ENCODE peak calls at places on chromosomes 11 and 22, in four cellular contexts. Z is GM12878, L is K562, D is HepG2. G is an unnamed sample.

GRCh38 chr11:3152471-3153110 is 12.5 kb downstream of the OSBPL5 start:
- DNase-seq in Z (no peak), L (no peak), D (no peak), G (no peak)

GRCh38 chr11:62071408-62071807 is 52.4 kb upstream of the INCENP start:
- DNase-seq in Z (no peak), L (no peak), D (no peak), G (no peak)

GRCh38 chr22:44172370-44173108 is 8.2 kb upstream of the PARVG start:
- DNase-seq in Z (no peak), L (no peak), D (no peak), G (peak)

GRCh38 chr11:33083918-33084317 is 44.5 kb downstream of the TCP11L1 start:
- DNase-seq in Z (no peak), L (no peak), D (no peak), G (no peak)

GRCh38 chr11:130801287-130802146 is 114.8 kb downstream of the SNX19 start:
- DNase-seq in Z (no peak), L (no peak), D (no peak), G (no peak)

GRCh38 chr11:100883860-100884259 is 196.8 kb downstream of the ARHGAP42 start:
- DNase-seq in Z (no peak), L (no peak), D (no peak), G (no peak)

GRCh38 chr11:99162819-99163218 is 142.1 kb downstream of the CNTN5 start:
- DNase-seq in Z (no peak), L (no peak), D (no peak), G (no peak)

GRCh38 chr11:16091862-16092261 is 264.5 kb downstream of the SOX6 start:
- DNase-seq in Z (no peak), L (no peak), D (no peak), G (no peak)

GRCh38 chr11:120978701-120979100 is 45.2 kb upstream of the TBCEL start:
- DNase-seq in Z (no peak), L (no peak), D (no peak), G (no peak)

GRCh38 chr11:114195981-114196731 is 100.0 kb upstream of the NNMT start:
- DNase-seq in Z (no peak), L (no peak), D (no peak), G (no peak)

GRCh38 chr11:131206671-131207070 is 163.7 kb upstream of the NTM start:
- DNase-seq in Z (no peak), L (no peak), D (no peak), G (no peak)

GRCh38 chr22:43829448-43829821 is 17.3 kb upstream of the EFCAB6 start:
- DNase-seq in Z (no peak), L (no peak), D (no peak), G (no peak)

GRCh38 chr22:37231406-37232139 is 12.5 kb downstream of the RAC2 start:
- DNase-seq in Z (no peak), L (no peak), D (no peak), G (no peak)

GRCh38 chr22:39727541-39727940 is 157.0 kb downstream of the CACNA1I start:
- DNase-seq in Z (no peak), L (no peak), D (no peak), G (no peak)

GRCh38 chr11:95925011-95925410 is 1.1 kb upstream of the MTMR2 start:
- DNase-seq in Z (no peak), L (no peak), D (peak), G (peak)

GRCh38 chr11:46977038-46977818 is 40.7 kb downstream of the CSTPP1 start:
- DNase-seq in Z (no peak), L (no peak), D (peak), G (peak)

GRCh38 chr22:39243443-39244072 is 1.2 kb downstream of the PDGFB start:
- DNase-seq in Z (no peak), L (no peak), D (peak), G (peak)

GRCh38 chr11:111193924-111194490 is 51.5 kb upstream of the POU2AF2 start:
- DNase-seq in Z (no peak), L (no peak), D (no peak), G (no peak)

GRCh38 chr22:44270556-44270880 is 42.2 kb downstream of the SHISAL1 start:
- DNase-seq in Z (no peak), L (no peak), D (no peak), G (no peak)

GRCh38 chr22:37229012-37229804 is 14.9 kb downstream of the RAC2 start:
- DNase-seq in Z (no peak), L (peak), D (no peak), G (no peak)

GRCh38 chr11:32400670-32401369 is 34.5 kb downstream of the WT1 start:
- DNase-seq in Z (no peak), L (no peak), D (no peak), G (no peak)

GRCh38 chr11:122340607-122341006 is 224.6 kb upstream of the BLID start:
- DNase-seq in Z (no peak), L (no peak), D (no peak), G (no peak)

GRCh38 chr11:124301482-124301881 is 12.3 kb downstream of the OR8D1 start:
- DNase-seq in Z (no peak), L (no peak), D (no peak), G (no peak)

GRCh38 chr11:71307811-71308645 is 55.7 kb upstream of the SHANK2 start:
- DNase-seq in Z (no peak), L (no peak), D (no peak), G (no peak)

GRCh38 chr22:39498368-39498767 is 3.7 kb upstream of the MIEF1 start:
- DNase-seq in Z (no peak), L (no peak), D (no peak), G (no peak)

GRCh38 chr22:49887716-49888115 is 30.5 kb downstream of the ALG12 start:
- DNase-seq in Z (no peak), L (no peak), D (no peak), G (no peak)

GRCh38 chr11:129639300-129639699 is 176.3 kb upstream of the TMEM45B start:
- DNase-seq in Z (no peak), L (no peak), D (peak), G (no peak)

DNA sequence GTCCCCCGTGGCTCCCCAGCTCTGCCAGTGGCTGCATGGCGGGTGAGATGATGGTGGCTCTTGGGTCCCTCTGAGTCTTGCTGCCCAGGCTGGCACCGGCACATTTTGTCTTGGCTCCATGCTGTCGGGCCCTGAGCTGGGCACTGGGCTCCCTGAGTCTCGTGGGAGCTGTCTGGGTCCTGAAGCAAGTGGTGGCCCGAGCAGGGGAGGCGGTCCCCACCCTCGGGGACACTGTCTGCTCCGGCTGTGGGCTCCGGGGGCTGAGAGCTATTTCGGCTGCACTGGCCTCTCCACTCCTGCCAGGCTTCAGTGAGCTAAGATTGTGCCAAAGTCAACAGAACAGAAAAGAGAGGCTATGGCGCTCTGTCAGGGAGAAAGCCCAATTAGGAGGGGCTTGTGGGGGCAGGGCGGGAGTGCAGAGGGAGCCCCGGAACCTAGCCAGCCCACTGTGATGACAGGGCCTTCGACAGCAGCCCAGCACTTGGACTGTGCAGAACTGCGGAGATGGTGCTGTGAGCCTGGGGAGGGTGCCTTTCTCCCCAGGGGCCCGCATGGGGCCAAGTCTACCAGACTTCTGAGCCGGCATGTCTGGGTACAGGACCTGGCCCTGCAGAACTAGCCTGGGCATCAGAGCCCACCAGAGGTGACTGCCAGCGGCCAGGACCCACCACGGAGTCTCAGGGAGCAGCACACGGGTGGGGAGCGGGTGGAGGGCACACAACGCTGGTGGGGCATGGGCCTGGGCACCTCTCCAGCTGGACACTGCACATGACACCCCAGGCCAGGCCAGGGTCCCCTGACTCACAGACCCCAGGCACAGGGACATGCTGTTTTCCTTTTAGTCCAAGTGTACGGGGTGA is 38.0 kb downstream of the RTN4R start:
- DNase-seq in Z (no peak), L (no peak), D (no peak), G (no peak)
- TF ChIP-seq JUNB in Z (no peak), L (no peak), D (no peak), G (no peak)

DNA sequence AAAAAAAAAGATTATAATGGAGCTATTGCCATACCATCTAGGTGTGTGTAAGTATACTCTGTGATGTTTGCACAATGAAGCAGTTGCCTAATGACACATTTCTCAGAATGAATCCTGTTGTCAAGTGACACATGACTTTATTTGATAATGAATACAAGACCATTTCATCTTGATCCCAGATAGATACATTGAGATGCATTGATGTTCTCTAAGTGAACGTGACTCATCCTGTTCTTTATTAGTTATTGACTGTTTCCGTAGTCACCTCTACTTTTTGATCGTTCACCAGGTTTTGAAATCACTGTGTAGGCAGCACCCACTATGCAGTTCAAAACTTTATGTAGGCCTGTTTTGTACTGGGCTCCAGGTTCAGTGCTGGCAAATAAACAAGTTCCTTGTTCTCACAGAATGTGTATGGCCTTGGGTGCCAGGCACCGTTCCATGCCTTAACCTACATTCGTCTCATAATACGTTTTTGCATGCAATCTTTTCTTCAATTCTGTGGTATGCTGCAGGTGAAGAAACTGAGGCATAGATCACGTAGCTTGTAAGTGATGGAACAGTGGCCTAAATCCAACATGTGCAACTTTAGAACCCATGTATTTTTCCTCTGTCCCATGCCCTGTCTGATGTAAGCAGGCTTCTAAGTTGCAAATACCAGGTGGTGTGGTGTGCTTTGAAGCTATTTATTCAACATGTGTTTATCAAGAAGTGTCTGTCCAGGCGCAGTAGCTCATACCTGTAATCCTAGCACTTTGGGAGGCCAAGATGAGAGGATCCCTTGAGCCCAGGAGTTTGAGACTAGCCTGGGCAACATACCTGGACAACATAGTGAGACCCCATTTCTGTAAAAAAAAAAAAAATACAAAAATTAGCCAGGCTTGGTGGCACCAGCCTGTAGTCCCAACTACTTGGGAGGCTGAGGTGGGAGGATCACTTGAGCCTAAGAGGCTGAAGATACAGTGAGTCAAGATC is 10.4 kb downstream of the SREBF2 start:
- DNase-seq in Z (no peak), L (no peak), D (peak), G (no peak)
- TF ChIP-seq POLR2AphosphoS5 in Z (peak), L (no peak), D (no peak), G (no peak)

GRCh38 chr11:69662806-69663205 is 12.3 kb downstream of the LTO1 start:
- DNase-seq in Z (no peak), L (no peak), D (no peak), G (no peak)
- TF ChIP-seq JUNB in Z (no peak), L (no peak), D (no peak), G (no peak)

GRCh38 chr22:46797355-46797754 is 34.9 kb downstream of the TBC1D22A start:
- DNase-seq in Z (no peak), L (peak), D (peak), G (peak)

GRCh38 chr22:46798041-46798365 is 35.6 kb downstream of the TBC1D22A start:
- DNase-seq in Z (no peak), L (no peak), D (no peak), G (no peak)

GRCh38 chr22:46799626-46800025 is 37.2 kb downstream of the TBC1D22A start:
- DNase-seq in Z (no peak), L (no peak), D (no peak), G (no peak)

GRCh38 chr22:46800102-46800857 is 37.8 kb downstream of the TBC1D22A start:
- DNase-seq in Z (no peak), L (no peak), D (no peak), G (no peak)

DNA sequence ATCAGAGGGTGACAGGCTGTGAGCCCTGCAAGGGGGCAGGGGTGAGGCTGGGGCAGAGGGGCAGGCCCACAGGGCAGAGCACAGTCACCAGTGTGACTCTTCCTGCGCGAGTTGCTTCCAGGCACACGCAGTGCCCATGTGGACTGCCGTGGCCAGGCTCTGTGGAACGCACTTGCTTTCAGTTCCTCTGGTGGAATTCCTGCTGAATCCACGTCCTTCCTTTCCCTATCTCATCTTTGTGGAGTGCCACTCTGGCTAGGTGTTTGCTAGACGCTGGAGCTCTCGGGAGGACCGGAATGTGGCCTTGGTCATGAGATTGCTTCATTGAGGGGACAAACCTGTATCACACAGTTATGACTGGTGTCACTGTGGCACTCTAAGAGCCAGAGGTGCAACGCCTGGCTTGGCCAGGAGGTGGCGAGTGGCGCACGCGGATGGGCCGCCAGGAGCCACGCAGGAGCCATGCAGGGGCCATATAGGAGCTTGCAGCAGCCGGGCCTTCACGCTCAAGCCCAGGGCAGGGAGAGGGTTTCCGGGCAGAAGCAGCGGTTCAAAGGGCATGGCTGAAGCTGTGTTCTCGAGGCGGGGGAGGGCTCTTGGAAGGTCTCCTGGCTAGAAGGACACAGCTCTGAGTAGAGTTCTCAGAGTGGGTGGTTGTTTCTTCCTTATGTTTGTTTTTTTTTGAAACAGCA is 36.1 kb downstream of the TBC1D22A start:
- DNase-seq in Z (no peak), L (peak), D (peak), G (peak)
- TF ChIP-seq POLR2AphosphoS5 in Z (no peak), L (no peak), D (no peak), G (no peak)